ENCODE peak calls at places on chromosome 19, in four cellular contexts. I, K, M and B are unnamed samples.
A peak's percentile ranks its signal among the peaks of the same experiment; 100 is the strongest.

GRCh38 chr19:38031423-38031770 is 124.4 kb downstream of the SIPA1L3 start:
- DNase-seq in I (no peak), K (no peak), M (no peak), B (no peak)

GRCh38 chr19:43420954-43421353 is 6.3 kb downstream of the TEX101 start:
- DNase-seq in I (no peak), K (no peak), M (no peak), B (no peak)

GRCh38 chr19:28705008-28705407 is 507.9 kb downstream of the UQCRFS1 start:
- DNase-seq in I (no peak), K (no peak), M (no peak), B (no peak)

GRCh38 chr19:29193116-29193515 is 19.8 kb downstream of the UQCRFS1 start:
- DNase-seq in I (no peak), K (no peak), M (no peak), B (no peak)

GRCh38 chr19:29489182-29489951 is 36.4 kb upstream of the VSTM2B start:
- DNase-seq in I (no peak), K (no peak), M (no peak), B (no peak)

GRCh38 chr19:7865262-7865911 is 8.8 kb downstream of the PRR36 start:
- DNase-seq in I (no peak), K (no peak), M (no peak), B (no peak)

GRCh38 chr19:45070214-45070613 is 6.1 kb downstream of the ZNF296 start:
- DNase-seq in I (no peak), K (no peak), M (no peak), B (no peak)

GRCh38 chr19:48069435-48069834 is 25.6 kb upstream of the CABP5 start:
- DNase-seq in I (no peak), K (no peak), M (no peak), B (no peak)

GRCh38 chr19:51375504-51376221 is 3.2 kb upstream of the NKG7 start:
- DNase-seq in I (no peak), K (no peak), M (no peak), B (no peak)

GRCh38 chr19:5695649-5696195 is 5.6 kb downstream of the RPL36 start:
- DNase-seq in I (no peak), K (peak; percentile 57), M (no peak), B (no peak)

GRCh38 chr19:40611900-40612698 is 10.9 kb downstream of the LTBP4 start:
- DNase-seq in I (no peak), K (peak; percentile 68), M (no peak), B (no peak)

GRCh38 chr19:44698492-44699201 is at the start of gene CEACAM16:
- DNase-seq in I (no peak), K (no peak), M (no peak), B (no peak)

GRCh38 chr19:38210458-38210987 is 13.5 kb downstream of the DPF1 start:
- DNase-seq in I (no peak), K (no peak), M (peak; percentile 77), B (no peak)

GRCh38 chr19:37706052-37706605 is 13.4 kb downstream of the ZNF607 start:
- DNase-seq in I (no peak), K (no peak), M (no peak), B (no peak)

GRCh38 chr19:40599331-40600085 is 1.7 kb upstream of the LTBP4 start:
- DNase-seq in I (no peak), K (no peak), M (peak; percentile 57), B (no peak)

GRCh38 chr19:11480081-11480926 is 542 bp downstream of the ELAVL3 start:
- DNase-seq in I (no peak), K (peak; percentile 76), M (no peak), B (no peak)

GRCh38 chr19:11480927-11481776 is at the start of gene ELAVL3:
- DNase-seq in I (no peak), K (no peak), M (no peak), B (no peak)

GRCh38 chr19:11481777-11482383 is 1.0 kb upstream of the ELAVL3 start:
- DNase-seq in I (peak; percentile 49), K (peak; percentile 81), M (peak; percentile 52), B (peak; percentile 67)

GRCh38 chr19:11483176-11484111 is 2.6 kb upstream of the ELAVL3 start:
- DNase-seq in I (no peak), K (no peak), M (no peak), B (no peak)

DNA sequence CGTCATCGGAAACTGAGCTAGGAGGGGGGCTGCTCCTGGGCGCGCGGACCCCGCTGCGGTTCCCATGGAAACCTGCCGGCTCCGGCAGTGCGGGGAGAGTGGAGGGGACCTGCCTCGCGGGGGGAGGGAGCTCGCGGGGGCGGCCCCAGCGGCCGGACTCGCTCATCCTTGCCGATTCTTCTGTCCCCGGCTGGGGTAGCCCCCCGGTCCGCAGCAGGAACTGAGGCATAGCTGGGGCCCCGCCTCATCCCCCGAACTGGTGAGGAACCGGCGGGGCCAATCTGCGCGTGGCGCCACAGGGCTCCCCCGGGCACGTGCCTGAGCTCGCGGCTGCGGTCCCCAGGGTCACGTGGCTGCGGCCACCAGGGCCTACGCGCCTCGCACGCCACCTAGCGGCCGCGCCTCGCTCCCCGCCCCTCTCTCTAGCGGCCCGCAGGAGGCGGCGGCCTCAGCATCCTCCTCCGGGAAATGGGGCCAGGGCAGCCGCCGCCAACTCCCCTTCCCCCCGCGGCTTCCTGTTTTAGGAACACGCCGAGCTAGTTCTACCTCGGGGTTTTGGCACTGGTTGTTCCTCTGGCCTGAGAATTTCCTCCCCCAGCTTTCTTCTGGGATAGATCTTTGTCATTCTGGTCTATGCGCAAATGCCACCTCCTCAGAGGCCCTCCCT is 1.7 kb upstream of the ELAVL3 start:
- DNase-seq in I (peak; percentile 75), K (peak; percentile 97), M (peak; percentile 76), B (peak; percentile 85)
- H3K27ac ChIP-seq in I (no peak overlapping the region), K (no peak overlapping the region), M (no peak overlapping the region), B (no peak overlapping the region)

DNA sequence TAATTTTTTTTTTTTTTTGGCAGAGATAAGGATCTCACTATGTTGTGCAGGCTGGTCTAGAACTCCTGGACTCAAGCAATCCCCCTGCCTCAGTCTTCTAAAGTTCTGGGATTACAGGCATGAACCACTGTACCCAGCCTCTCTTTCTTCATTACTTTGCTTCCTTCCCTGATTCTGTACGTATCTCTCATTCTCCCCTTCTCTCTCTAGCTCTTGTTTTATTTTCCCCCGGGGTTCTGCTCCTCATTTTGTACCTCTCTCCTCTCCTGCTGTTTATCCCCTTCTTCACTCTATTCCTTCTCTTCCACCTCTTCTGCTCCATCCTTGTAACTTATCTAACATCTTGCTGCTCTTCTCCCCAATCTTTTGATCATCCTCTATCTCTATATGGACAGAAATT is 46.5 kb downstream of the ZNF611 start:
- DNase-seq in I (no peak), K (no peak), M (no peak), B (no peak)
- H3K27ac ChIP-seq in I (no peak overlapping the region), K (no peak overlapping the region), M (peak overlapping the region; percentile 88), B (no peak overlapping the region)

DNA sequence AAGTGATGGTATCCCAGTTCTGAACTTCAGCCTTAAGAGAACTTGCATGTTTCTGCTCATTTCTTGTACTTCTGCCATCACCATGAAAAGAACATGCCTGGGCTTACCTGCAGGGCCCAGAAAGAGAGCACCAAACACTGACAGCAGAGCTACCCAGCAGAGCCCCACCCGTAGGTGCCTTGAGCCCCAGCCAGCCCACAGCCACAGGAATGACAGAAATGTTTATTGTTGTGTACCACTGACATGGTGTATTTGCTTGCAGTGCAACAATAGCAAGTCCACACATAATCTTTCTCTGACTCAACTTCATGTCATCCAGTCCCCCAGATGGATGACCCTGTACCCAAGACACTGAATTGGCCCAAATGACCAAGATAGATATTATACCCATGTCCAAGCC is 195.2 kb downstream of the TSHZ3 start:
- DNase-seq in I (no peak), K (no peak), M (no peak), B (no peak)
- H3K27ac ChIP-seq in I (no peak overlapping the region), K (no peak overlapping the region), M (no peak overlapping the region), B (no peak overlapping the region)

GRCh38 chr19:34359140-34359953 is 5.6 kb upstream of the GPI start:
- DNase-seq in I (peak; percentile 89), K (peak; percentile 99), M (peak; percentile 95), B (peak; percentile 92)

GRCh38 chr19:34355201-34355600 is 9.8 kb upstream of the GPI start:
- DNase-seq in I (no peak), K (peak; percentile 54), M (no peak), B (no peak)

GRCh38 chr19:34359954-34360315 is 5.1 kb upstream of the GPI start:
- DNase-seq in I (no peak), K (peak; percentile 36), M (no peak), B (no peak)

GRCh38 chr19:34356875-34357274 is 8.1 kb upstream of the GPI start:
- DNase-seq in I (no peak), K (no peak), M (no peak), B (no peak)

GRCh38 chr19:34357431-34357830 is 7.6 kb upstream of the GPI start:
- DNase-seq in I (no peak), K (peak; percentile 24), M (no peak), B (no peak)
- H3K27ac ChIP-seq in I (no peak overlapping the region), K (no peak overlapping the region), M (no peak overlapping the region), B (no peak overlapping the region)